ENCODE peak calls at places on chromosome 20, in seven cellular contexts. Q is lung, X is tibial artery, L is AG04450, M is left lung, I is pancreas, B is right lobe of liver. Y is an unnamed sample.

GRCh38 chr20:61548069-61548468 is 296.0 kb downstream of the CDH4 start:
- DNase-seq in L (no peak), B (no peak), X (no peak), M (no peak), Q (no peak), I (no peak), Y (peak; percentile 11)

GRCh38 chr20:316316-317068 is 8.9 kb upstream of the SOX12 start:
- DNase-seq in L (no peak), Q (no peak), M (no peak), I (no peak), B (no peak), X (no peak), Y (no peak)

GRCh38 chr20:15200139-15200538 is 862.7 kb upstream of the FLRT3 start:
- DNase-seq in L (no peak), M (no peak), B (no peak), I (no peak), Q (no peak), X (no peak), Y (no peak)

GRCh38 chr20:17513956-17514355 is 17.2 kb downstream of the BFSP1 start:
- DNase-seq in L (no peak), Q (no peak), X (no peak), I (no peak), B (no peak), M (no peak), Y (no peak)

GRCh38 chr20:34045294-34045693 is 51.6 kb downstream of the RALY start:
- DNase-seq in Q (peak; percentile 35), L (no peak), I (peak; percentile 23), X (peak; percentile 53), B (peak; percentile 65), M (no peak), Y (no peak)

GRCh38 chr20:1301031-1301529 is 27.9 kb downstream of the SDCBP2 start:
- DNase-seq in Q (no peak), I (no peak), M (no peak), L (no peak), B (no peak), X (no peak), Y (peak; percentile 21)

GRCh38 chr20:63062188-63063140 is 55.7 kb upstream of the BHLHE23 start:
- DNase-seq in I (no peak), Q (no peak), M (peak; percentile 11), L (no peak), B (peak; percentile 23), X (no peak), Y (peak; percentile 38)

GRCh38 chr20:60402209-60403058 is 444.2 kb downstream of the CDH26 start:
- DNase-seq in Q (no peak), L (no peak), B (no peak), M (no peak), X (no peak), I (no peak), Y (no peak)

GRCh38 chr20:3080939-3081388 is 3.6 kb downstream of the AVP start:
- DNase-seq in B (peak; percentile 96), M (peak; percentile 47), Q (no peak), X (peak; percentile 27), I (no peak), L (no peak), Y (no peak)

GRCh38 chr20:4018015-4018748 is 2.8 kb upstream of the RNF24 start:
- DNase-seq in Q (no peak), I (no peak), X (no peak), M (no peak), B (no peak), L (no peak), Y (no peak)

GRCh38 chr20:4944518-4944917 is 56.8 kb downstream of the SLC23A2 start:
- DNase-seq in L (no peak), X (no peak), M (no peak), I (no peak), Q (peak; percentile 45), B (no peak), Y (no peak)

GRCh38 chr20:4320284-4320683 is 304.9 kb upstream of the RNF24 start:
- DNase-seq in Q (peak; percentile 39), X (no peak), L (no peak), B (no peak), I (peak; percentile 23), M (peak; percentile 71), Y (no peak)

GRCh38 chr20:63102720-63103375 is 96.1 kb upstream of the BHLHE23 start:
- DNase-seq in L (no peak), M (no peak), X (no peak), I (no peak), B (no peak), Q (no peak), Y (peak; percentile 71)

GRCh38 chr20:33925867-33926266 is 67.8 kb upstream of the RALY start:
- DNase-seq in Q (no peak), I (no peak), L (no peak), X (no peak), M (no peak), B (no peak), Y (no peak)

GRCh38 chr20:49568491-49569151 is 684 bp upstream of the PTGIS start:
- DNase-seq in Q (no peak), L (no peak), I (no peak), X (peak; percentile 23), B (peak; percentile 43), M (no peak), Y (no peak)

GRCh38 chr20:48586728-48587127 is 241.1 kb downstream of the PREX1 start:
- DNase-seq in M (no peak), B (no peak), X (no peak), I (no peak), L (no peak), Q (no peak), Y (no peak)

GRCh38 chr20:830011-830521 is 3.4 kb upstream of the FAM110A start:
- DNase-seq in B (no peak), L (no peak), I (no peak), Q (no peak), X (no peak), M (no peak), Y (peak; percentile 1)

GRCh38 chr20:17430515-17430914 is 100.7 kb downstream of the BFSP1 start:
- DNase-seq in I (no peak), M (no peak), X (no peak), B (no peak), L (no peak), Q (no peak), Y (no peak)

GRCh38 chr20:15673206-15673605 is 900.0 kb downstream of the KIF16B start:
- DNase-seq in X (no peak), Q (no peak), I (no peak), M (no peak), B (no peak), L (peak; percentile 47), Y (no peak)

GRCh38 chr20:9417665-9418064 is 96.7 kb upstream of the LAMP5 start:
- DNase-seq in Q (no peak), I (no peak), X (no peak), B (no peak), L (no peak), M (no peak), Y (no peak)

GRCh38 chr20:60262967-60263603 is 304.9 kb downstream of the CDH26 start:
- DNase-seq in Q (peak; percentile 45), X (no peak), M (no peak), B (no peak), I (no peak), L (no peak), Y (no peak)

GRCh38 chr20:3479759-3480615 is 9.2 kb downstream of the ATRN start:
- DNase-seq in B (no peak), M (no peak), L (no peak), X (no peak), I (no peak), Q (peak; percentile 18), Y (no peak)

GRCh38 chr20:9043364-9043763 is 25.5 kb upstream of the PLCB4 start:
- DNase-seq in I (no peak), Q (no peak), X (no peak), L (no peak), M (no peak), B (no peak), Y (no peak)

GRCh38 chr20:34582911-34583310 is 24.4 kb downstream of the MAP1LC3A start:
- DNase-seq in I (no peak), M (no peak), B (no peak), X (no peak), Q (no peak), L (no peak), Y (no peak)

GRCh38 chr20:16063876-16064275 is 509.4 kb downstream of the KIF16B start:
- DNase-seq in M (no peak), L (peak; percentile 13), X (no peak), B (no peak), Q (no peak), I (no peak), Y (no peak)

GRCh38 chr20:39777610-39778009 is 815.5 kb downstream of the DHX35 start:
- DNase-seq in B (no peak), Q (no peak), X (no peak), M (no peak), I (no peak), L (no peak), Y (no peak)
- H3K27ac ChIP-seq in B (no peak overlapping the region), Q (no peak overlapping the region), X (no peak overlapping the region), M (no peak overlapping the region), I (peak overlapping the region; percentile 14), L (no peak overlapping the region), Y (no peak overlapping the region)

DNA sequence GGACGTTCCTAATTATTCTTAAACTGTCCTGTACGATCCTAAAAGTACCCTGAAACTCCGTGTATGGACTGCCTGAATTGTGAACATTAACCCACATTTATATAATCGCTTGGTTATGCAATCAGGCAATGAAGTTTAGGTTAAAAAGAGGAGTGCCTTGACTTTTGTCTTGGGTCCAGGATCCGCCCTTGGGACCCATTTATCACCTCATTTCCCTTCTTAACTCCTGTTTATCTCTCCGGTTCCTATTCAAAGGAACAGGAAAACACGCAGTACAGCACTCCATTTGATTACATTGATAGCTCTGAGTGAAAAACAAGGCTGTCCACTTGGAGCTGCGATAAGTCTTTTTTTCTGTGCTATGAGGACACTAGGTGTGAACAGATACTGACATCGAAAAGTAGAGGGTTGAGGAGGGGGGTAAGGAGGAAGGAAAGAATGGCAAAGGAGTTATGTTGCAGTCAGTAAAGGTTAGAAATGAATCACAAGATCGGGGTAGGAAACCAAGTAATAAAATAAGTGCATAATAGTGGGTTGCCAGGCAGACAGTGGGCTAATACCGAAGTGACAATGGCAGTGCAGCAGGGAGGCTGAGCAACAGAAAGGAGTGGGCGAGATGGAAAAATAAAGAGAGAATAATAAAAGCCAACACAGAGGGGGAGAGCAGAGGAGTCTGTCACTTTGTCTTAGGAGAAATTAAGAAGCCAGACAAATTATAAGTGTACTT is 15.9 kb upstream of the PCK1 start:
- DNase-seq in X (no peak), Q (no peak), M (no peak), I (no peak), L (no peak), B (peak; percentile 51), Y (no peak)
- TF ChIP-seq CTCF in X (no peak), Q (no peak), M (no peak), I (no peak), L (no peak), B (no peak), Y (no peak)

GRCh38 chr20:50628326-50628725 is 63.0 kb downstream of the RIPOR3 start:
- DNase-seq in L (no peak), M (no peak), X (no peak), I (no peak), Q (no peak), B (no peak), Y (no peak)
- H3K27ac ChIP-seq in L (no peak overlapping the region), M (no peak overlapping the region), X (no peak overlapping the region), I (no peak overlapping the region), Q (no peak overlapping the region), B (no peak overlapping the region), Y (no peak overlapping the region)

DNA sequence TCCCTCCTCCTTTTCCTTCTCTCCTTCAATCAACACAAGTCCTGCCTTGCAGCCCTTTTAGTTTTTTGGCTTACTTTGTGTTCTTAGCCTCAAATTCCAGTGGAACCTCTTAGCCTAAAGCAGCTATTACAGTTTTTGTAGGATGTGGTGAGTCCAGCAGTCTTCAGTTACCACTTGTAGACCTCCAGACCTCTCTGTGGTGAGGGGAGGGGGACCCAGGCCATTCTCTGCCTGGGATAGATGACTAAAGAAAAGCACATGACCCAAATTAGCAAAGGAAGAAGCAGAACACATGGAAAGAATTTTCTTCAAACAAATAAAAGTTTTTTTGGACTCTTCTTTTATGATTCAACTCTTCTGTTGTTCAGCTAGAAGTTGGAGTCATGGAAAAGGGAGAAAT is 246.5 kb downstream of the HAO1 start:
- DNase-seq in M (no peak), Q (no peak), I (no peak), L (no peak), B (no peak), X (no peak), Y (no peak)
- TF ChIP-seq CTCF in M (no peak), Q (no peak), I (no peak), L (no peak), B (no peak), X (no peak), Y (no peak)

Y was measured in kidney.